ENCODE peak calls at places on chromosomes 3 and 15, in six cellular contexts. W is sigmoid colon, B is mesendoderm, E is brain microvascular endothelial cell, I is prostate gland, A is colonic mucosa. U is an unnamed sample. For H3K36me3, the result is how much of the 10 kb centered on the place peaks cover.

GRCh38 chr3:153246805-153247204 is 84.8 kb downstream of the RAP2B start:
- DNase-seq in W (no peak), B (no peak), E (no peak), I (no peak), A (no peak), U (no peak)

GRCh38 chr15:63133786-63134185 is 12.1 kb downstream of the LACTB start:
- DNase-seq in I (no peak), W (no peak), A (no peak), B (no peak), E (no peak), U (no peak)

GRCh38 chr3:150292891-150293290 is 115.2 kb upstream of the TSC22D2 start:
- DNase-seq in E (peak), W (no peak), B (no peak), A (no peak), I (no peak), U (no peak)

GRCh38 chr3:179450901-179451334 is 352 bp downstream of the GNB4 start:
- DNase-seq in B (peak), A (peak), I (peak), W (peak), E (peak), U (peak)

GRCh38 chr3:41317718-41318117 is 118.4 kb downstream of the CTNNB1 start:
- DNase-seq in W (no peak), E (peak), B (no peak), A (no peak), I (no peak), U (no peak)

GRCh38 chr3:144128117-144128892 is 156.7 kb downstream of the DIPK2A start:
- DNase-seq in A (no peak), B (peak), W (no peak), E (no peak), I (no peak), U (no peak)

GRCh38 chr15:93917181-93917580 is 314.2 kb upstream of the MCTP2 start:
- DNase-seq in A (no peak), W (no peak), I (no peak), E (no peak), B (no peak), U (no peak)

GRCh38 chr15:48925714-48926223 is 38.0 kb downstream of the SHC4 start:
- DNase-seq in W (no peak), B (peak), E (peak), I (no peak), A (no peak), U (no peak)

GRCh38 chr15:33737687-33738606 is 230.3 kb upstream of the CHRM5 start:
- DNase-seq in I (peak), A (peak), W (no peak), B (peak), E (peak), U (no peak)

GRCh38 chr15:63018639-63019038 is 23.9 kb upstream of the TPM1 start:
- DNase-seq in W (no peak), I (no peak), E (peak), A (no peak), B (no peak), U (no peak)

GRCh38 chr3:151290673-151291072 is 12.3 kb upstream of the P2RY14 start:
- DNase-seq in A (no peak), E (no peak), W (no peak), B (no peak), I (no peak), U (no peak)

GRCh38 chr3:129428020-129428381 is 435 bp downstream of the EFCAB12 start:
- DNase-seq in W (no peak), A (no peak), B (peak), I (no peak), E (no peak), U (no peak)

GRCh38 chr3:195859846-195860411 is 48.2 kb upstream of the MUC4 start:
- DNase-seq in E (no peak), I (no peak), W (no peak), B (peak), A (no peak), U (peak)

GRCh38 chr3:188283347-188283746 is 129.4 kb downstream of the LPP start:
- DNase-seq in A (peak), B (no peak), I (no peak), W (no peak), E (no peak), U (no peak)

GRCh38 chr3:96478496-96478895 is 335.9 kb upstream of the EPHA6 start:
- DNase-seq in B (no peak), E (no peak), W (no peak), I (no peak), A (no peak), U (no peak)

GRCh38 chr15:96361309-96362000 is 31.0 kb downstream of the NR2F2 start:
- DNase-seq in E (no peak), I (no peak), B (peak), A (no peak), W (no peak), U (peak)

GRCh38 chr15:75532413-75533250 is 46.5 kb downstream of the PTPN9 start:
- DNase-seq in I (peak), E (peak), A (peak), B (peak), W (peak), U (no peak)

GRCh38 chr3:33440328-33440577 is at the start of gene UBP1:
- DNase-seq in A (no peak), E (no peak), B (no peak), W (no peak), I (no peak), U (peak)

GRCh38 chr15:66935121-66935520 is 130.3 kb upstream of the SMAD3 start:
- DNase-seq in E (no peak), B (no peak), W (peak), I (no peak), A (no peak), U (no peak)

GRCh38 chr15:76217029-76217866 is 94.0 kb downstream of the ETFA start:
- DNase-seq in E (peak), B (no peak), W (no peak), I (peak), A (no peak), U (no peak)

GRCh38 chr3:82376883-82377282 is 615.4 kb upstream of the GBE1 start:
- DNase-seq in A (no peak), W (no peak), B (peak), E (no peak), I (no peak), U (no peak)

GRCh38 chr3:37040231-37040630 is 46.9 kb downstream of the MLH1 start:
- DNase-seq in A (no peak), B (no peak), I (no peak), W (no peak), E (no peak), U (no peak)

GRCh38 chr3:158347966-158348365 is 223.0 kb upstream of the MLF1 start:
- DNase-seq in B (no peak), E (no peak), A (no peak), W (no peak), I (no peak), U (no peak)

GRCh38 chr3:188468672-188469071 is 314.7 kb downstream of the LPP start:
- DNase-seq in A (no peak), B (no peak), W (peak), I (peak), E (no peak), U (peak)

GRCh38 chr3:20054549-20054987 is 14.3 kb downstream of the KAT2B start:
- DNase-seq in E (peak), B (no peak), W (peak), A (peak), I (peak), U (peak)

GRCh38 chr3:46076606-46077005 is 49.3 kb upstream of the XCR1 start:
- DNase-seq in I (no peak), E (no peak), A (no peak), W (no peak), B (no peak), U (no peak)

GRCh38 chr3:60313382-60313781 is 937.9 kb downstream of the FHIT start:
- DNase-seq in E (no peak), W (no peak), A (no peak), I (no peak), B (no peak), U (no peak)

GRCh38 chr3:111040959-111041358 is 30.7 kb upstream of the NECTIN3 start:
- DNase-seq in A (no peak), E (no peak), B (no peak), I (no peak), W (no peak), U (no peak)

GRCh38 chr3:71332813-71333212 is 250.7 kb downstream of the FOXP1 start:
- DNase-seq in A (no peak), W (no peak), B (no peak), E (no peak), I (no peak), U (no peak)

GRCh38 chr3:71512000-71512399 is 71.5 kb downstream of the FOXP1 start:
- DNase-seq in I (no peak), B (peak), E (no peak), A (peak), W (no peak), U (no peak)

GRCh38 chr3:48851407-48851806 is 3.7 kb upstream of the PRKAR2A start:
- DNase-seq in W (no peak), A (no peak), I (no peak), B (peak), E (peak), U (no peak)

GRCh38 chr15:69045810-69046209 is 31.3 kb downstream of the NOX5 start:
- DNase-seq in B (peak), I (no peak), E (peak), W (no peak), A (no peak), U (no peak)

GRCh38 chr15:85752591-85752990 is 42.1 kb downstream of the KLHL25 start:
- DNase-seq in B (no peak), A (no peak), I (peak), W (peak), E (no peak), U (peak)
- H3K27ac ChIP-seq in B (no peak), A (no peak), I (no peak), W (no peak), E (no peak), U (no peak)

GRCh38 chr15:40466426-40467259 is 4.1 kb upstream of the CHST14 start:
- DNase-seq in E (no peak), W (no peak), B (no peak), A (no peak), I (no peak), U (peak)
- H3K36me3 ChIP-seq in E (under half), W (under half), B (under half), A (under half), I (under half), U (under half)

DNA sequence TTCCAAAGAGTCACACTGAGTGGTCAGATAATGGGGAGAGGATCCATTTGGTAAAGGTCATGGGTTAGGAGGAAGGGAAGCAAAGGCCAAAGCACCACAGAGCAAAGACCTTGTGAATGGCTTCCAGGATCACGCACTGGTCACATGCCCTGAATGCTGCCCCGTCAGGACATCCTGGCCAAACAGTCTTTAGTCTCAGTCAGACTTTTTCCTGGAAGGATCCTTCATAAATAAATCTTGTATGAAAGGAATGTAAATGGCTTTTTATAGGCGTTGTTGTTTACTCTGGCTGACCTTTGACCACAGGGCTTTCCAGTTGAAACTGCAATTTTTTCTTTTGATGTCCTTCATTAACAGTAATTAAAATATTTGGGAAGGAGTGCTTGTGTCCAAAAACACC is 48.3 kb downstream of the CHAC1 start:
- DNase-seq in A (peak), I (peak), B (no peak), W (no peak), E (no peak), U (no peak)
- H3K27ac ChIP-seq in A (peak), I (peak), B (no peak), W (no peak), E (no peak), U (peak)

GRCh38 chr3:123951522-123952447 is 9.2 kb downstream of the CCDC14 start:
- DNase-seq in A (no peak), I (no peak), E (no peak), W (no peak), B (no peak), U (no peak)
- H3K36me3 ChIP-seq in A (under half), I (under half), E (under half), W (under half), B (under half), U (under half)

DNA sequence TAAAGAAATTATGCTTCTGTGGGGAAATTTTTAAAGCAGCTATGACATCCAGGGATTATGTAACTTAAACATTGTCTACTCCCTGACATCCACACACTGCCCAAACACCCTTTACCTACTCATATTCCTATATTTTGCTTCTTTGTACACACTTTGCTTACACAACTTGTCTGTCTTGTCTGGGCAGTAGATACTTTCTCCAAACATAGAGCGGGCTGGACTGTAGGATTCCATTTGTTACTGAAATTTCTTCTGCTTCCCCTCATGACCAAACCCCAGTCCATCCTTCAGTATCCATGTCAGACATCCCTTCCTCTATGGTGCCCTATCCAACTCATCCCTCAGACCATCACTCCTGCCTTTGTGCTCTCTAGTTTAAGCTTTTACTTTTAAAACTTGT is 19.9 kb downstream of the NCEH1 start:
- DNase-seq in B (no peak), I (no peak), E (no peak), W (no peak), A (no peak), U (no peak)
- H3K27ac ChIP-seq in B (no peak), I (peak), E (no peak), W (no peak), A (peak), U (no peak)

DNA sequence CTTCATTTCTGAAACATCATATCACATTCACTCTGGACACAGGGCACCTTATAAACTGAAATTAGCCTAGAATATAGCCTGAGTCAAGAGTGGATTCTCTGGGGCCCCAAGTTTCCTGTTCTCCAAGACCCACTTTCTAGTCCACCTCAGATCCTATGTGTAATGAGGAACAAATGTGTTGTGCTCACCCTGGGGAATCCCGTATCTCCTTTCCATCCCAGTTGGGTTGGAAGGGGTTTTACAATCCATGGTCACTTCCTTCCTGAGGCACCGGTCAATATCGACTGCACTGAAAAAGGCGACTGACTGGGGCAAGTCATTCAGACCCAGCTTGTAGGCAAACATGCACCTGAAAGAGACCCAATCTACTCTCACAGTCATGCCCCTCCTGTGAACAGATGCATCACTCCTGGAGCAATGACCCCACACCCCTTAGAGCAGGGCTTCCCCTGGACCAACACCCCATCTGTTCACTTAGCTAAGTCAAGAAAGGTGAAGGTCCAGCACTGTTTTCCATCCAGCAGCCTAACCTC is 17.4 kb downstream of the POLG start:
- DNase-seq in I (no peak), E (no peak), W (no peak), B (no peak), A (no peak), U (no peak)
- H3K36me3 ChIP-seq in I (under half), E (half or more), W (under half), B (under half), A (under half), U (half or more)

GRCh38 chr3:52067046-52067445 is 10.7 kb upstream of the DUSP7 start:
- DNase-seq in E (no peak), W (no peak), B (no peak), I (no peak), A (no peak), U (no peak)
- H3K27ac ChIP-seq in E (no peak), W (no peak), B (no peak), I (no peak), A (no peak), U (no peak)

GRCh38 chr3:183050706-183051105 is 48.6 kb downstream of the MCCC1 start:
- DNase-seq in A (no peak), E (no peak), W (no peak), I (no peak), B (no peak), U (no peak)
- H3K36me3 ChIP-seq in A (under half), E (under half), W (under half), I (under half), B (under half), U (under half)